ENCODE peak calls at places on chromosomes 5 and 9, in eight cellular contexts. V is CD8-positive, alpha-beta T cell; R is body of pancreas; A is ascending aorta; O is neural crest cell; D is astrocyte of the cerebellum; Q is fibroblast of pulmonary artery; G is PC-9. X is an unnamed sample.

GRCh38 chr5:142314606-142315005 is 10.2 kb downstream of the SPRY4 start:
- DNase-seq in V (no peak), R (no peak), A (no peak), O (no peak), D (no peak), Q (no peak), G (no peak), X (no peak)

GRCh38 chr9:16413509-16414016 is 456.9 kb downstream of the BNC2 start:
- DNase-seq in V (no peak), R (no peak), A (no peak), O (no peak), D (no peak), Q (peak; percentile 99), G (no peak), X (peak; percentile 96)

GRCh38 chr5:170329524-170329923 is 31.9 kb upstream of the LCP2 start:
- DNase-seq in V (no peak), R (no peak), A (no peak), O (no peak), D (no peak), Q (no peak), G (no peak), X (no peak)

GRCh38 chr5:56088967-56089829 is 94.4 kb upstream of the IL6ST start:
- DNase-seq in V (no peak), R (no peak), A (no peak), O (no peak), D (no peak), Q (peak; percentile 72), G (peak; percentile 40), X (peak; percentile 81)

GRCh38 chr5:134100283-134101011 is 14.0 kb upstream of the TCF7 start:
- DNase-seq in V (peak; percentile 86), R (no peak), A (no peak), O (no peak), D (peak; percentile 47), Q (peak; percentile 73), G (no peak), X (peak; percentile 35)

GRCh38 chr9:85020791-85021190 is 351.3 kb downstream of the NTRK2 start:
- DNase-seq in V (no peak), R (no peak), A (no peak), O (no peak), D (peak; percentile 65), Q (no peak), G (no peak), X (no peak)

GRCh38 chr5:36647046-36647445 is 40.6 kb downstream of the SLC1A3 start:
- DNase-seq in V (no peak), R (no peak), A (no peak), O (no peak), D (no peak), Q (no peak), G (no peak), X (no peak)

GRCh38 chr5:30764704-30765103 is 428.8 kb upstream of the CDH6 start:
- DNase-seq in V (no peak), R (no peak), A (no peak), O (no peak), D (no peak), Q (peak; percentile 16), G (no peak), X (no peak)

GRCh38 chr5:34709861-34710673 is 53.9 kb downstream of the RAI14 start:
- DNase-seq in V (no peak), R (no peak), A (no peak), O (no peak), D (peak; percentile 95), Q (peak; percentile 96), G (peak; percentile 62), X (peak; percentile 69)

GRCh38 chr5:61277190-61277589 is 54.9 kb upstream of the ZSWIM6 start:
- DNase-seq in V (no peak), R (no peak), A (no peak), O (no peak), D (no peak), Q (peak; percentile 76), G (no peak), X (no peak)

GRCh38 chr9:126860077-126860756 is at the start of gene ZBTB34:
- DNase-seq in V (peak; percentile 90), R (peak; percentile 70), A (no peak), O (peak; percentile 78), D (no peak), Q (peak; percentile 39), G (peak; percentile 79), X (peak; percentile 72)

GRCh38 chr5:111280282-111280901 is 56.2 kb downstream of the CAMK4 start:
- DNase-seq in V (no peak), R (no peak), A (no peak), O (no peak), D (no peak), Q (no peak), G (no peak), X (no peak)

GRCh38 chr5:15326471-15326870 is 173.5 kb upstream of the FBXL7 start:
- DNase-seq in V (no peak), R (no peak), A (no peak), O (no peak), D (no peak), Q (no peak), G (no peak), X (no peak)

GRCh38 chr5:147303976-147304375 is 69.2 kb downstream of the STK32A start:
- DNase-seq in V (no peak), R (no peak), A (no peak), O (no peak), D (peak; percentile 72), Q (peak; percentile 80), G (peak; percentile 25), X (peak; percentile 48)

GRCh38 chr5:97412959-97413358 is 229.9 kb upstream of the RIOK2 start:
- DNase-seq in V (no peak), R (no peak), A (no peak), O (no peak), D (no peak), Q (no peak), G (no peak), X (no peak)

GRCh38 chr5:37717613-37718431 is 122.0 kb downstream of the GDNF start:
- DNase-seq in V (no peak), R (peak; percentile 77), A (no peak), O (no peak), D (peak; percentile 81), Q (peak; percentile 94), G (peak; percentile 94), X (peak; percentile 71)

GRCh38 chr9:92728831-92729734 is 35.5 kb downstream of the BICD2 start:
- DNase-seq in V (peak; percentile 44), R (no peak), A (no peak), O (no peak), D (no peak), Q (no peak), G (no peak), X (no peak)

GRCh38 chr5:8134609-8135008 is 265.7 kb downstream of the MTRR start:
- DNase-seq in V (no peak), R (no peak), A (no peak), O (no peak), D (no peak), Q (no peak), G (no peak), X (no peak)

GRCh38 chr5:90135979-90136378 is 273.6 kb downstream of the CETN3 start:
- DNase-seq in V (no peak), R (peak; percentile 38), A (no peak), O (no peak), D (no peak), Q (no peak), G (no peak), X (no peak)

GRCh38 chr5:90134892-90135291 is 274.7 kb downstream of the CETN3 start:
- DNase-seq in V (no peak), R (peak; percentile 22), A (peak; percentile 51), O (no peak), D (no peak), Q (peak; percentile 88), G (peak; percentile 20), X (peak; percentile 15)

GRCh38 chr5:90131734-90132133 is 277.8 kb downstream of the CETN3 start:
- DNase-seq in V (no peak), R (no peak), A (no peak), O (no peak), D (no peak), Q (peak; percentile 4), G (no peak), X (no peak)

GRCh38 chr5:90133941-90134340 is 275.6 kb downstream of the CETN3 start:
- DNase-seq in V (no peak), R (no peak), A (no peak), O (no peak), D (no peak), Q (peak; percentile 6), G (no peak), X (no peak)

GRCh38 chr5:90134381-90134780 is 275.2 kb downstream of the CETN3 start:
- DNase-seq in V (no peak), R (no peak), A (no peak), O (no peak), D (no peak), Q (peak; percentile 3), G (no peak), X (no peak)
- TF ChIP-seq CTCF in V (no peak), R (no peak), A (no peak), O (no peak), D (no peak), Q (no peak), G (no peak), X (no peak)

DNA sequence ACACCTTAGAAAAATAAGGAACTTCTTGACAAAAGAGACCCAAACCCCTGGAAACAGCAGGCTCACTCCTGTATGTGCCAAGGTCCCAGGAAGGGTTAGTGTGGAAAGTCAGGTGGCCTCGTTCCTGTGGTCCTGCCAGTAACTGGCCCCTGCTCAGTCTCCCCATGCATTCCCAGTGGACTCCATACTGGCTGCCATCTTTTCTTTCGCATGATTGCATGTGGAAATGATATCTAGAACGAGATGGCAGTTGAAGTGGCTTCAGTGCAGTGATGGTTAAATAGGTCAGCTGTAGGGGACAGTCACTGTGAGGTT is 30.4 kb downstream of the AHRR start:
- DNase-seq in V (no peak), R (no peak), A (no peak), O (no peak), D (no peak), Q (no peak), G (no peak), X (no peak)
- TF ChIP-seq CTCF in V (no peak), R (no peak), A (no peak), O (no peak), D (no peak), Q (no peak), G (no peak), X (no peak)

DNA sequence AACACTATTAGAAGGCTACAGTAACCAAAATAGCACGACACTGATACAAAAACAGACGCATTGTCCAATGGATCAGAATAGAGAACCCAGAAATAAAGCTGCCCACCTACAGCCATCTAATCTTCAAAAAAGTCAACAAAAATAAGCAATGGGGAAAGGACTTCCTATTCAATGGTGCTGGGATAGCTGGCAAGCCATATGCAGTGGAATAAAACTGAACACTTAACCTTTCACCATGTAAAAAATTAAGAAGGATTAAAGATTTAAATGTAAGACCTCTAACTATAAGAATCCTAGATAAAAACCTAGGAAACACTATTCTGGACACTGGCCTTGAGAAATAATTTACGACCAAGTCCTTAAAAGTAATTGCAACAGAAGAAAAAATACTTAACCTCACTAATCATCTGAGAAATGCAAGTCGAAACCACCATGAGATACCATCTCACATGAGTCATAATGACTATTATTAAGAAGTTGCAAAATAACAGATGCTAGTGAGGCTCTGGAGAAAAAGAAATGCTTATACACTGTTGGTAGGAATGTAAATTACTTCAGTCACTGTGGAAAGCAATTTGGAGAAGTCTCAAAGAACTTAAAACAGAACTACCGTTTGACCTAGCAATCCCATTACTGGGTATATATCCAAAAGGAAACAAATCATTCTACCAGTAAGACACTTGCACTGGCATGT is 203.3 kb upstream of the CDH9 start:
- DNase-seq in V (no peak), R (no peak), A (no peak), O (no peak), D (peak; percentile 94), Q (peak; percentile 97), G (peak; percentile 37), X (peak; percentile 40)
- TF ChIP-seq CTCF in V (no peak), R (no peak), A (no peak), O (no peak), D (peak; percentile 5), Q (peak; percentile 48), G (no peak), X (peak; percentile 12)

GRCh38 chr9:74696520-74696919 is 191.2 kb downstream of the TRPM6 start:
- DNase-seq in V (no peak), R (no peak), A (no peak), O (no peak), D (no peak), Q (no peak), G (no peak), X (no peak)
- TF ChIP-seq CTCF in V (no peak), R (no peak), A (no peak), O (no peak), D (no peak), Q (no peak), G (peak; percentile 15), X (no peak)